ENCODE peak calls at places on chromosomes 4 and X, in nine cellular contexts. One of them, this sample, is unnamed.
A peak's percentile ranks its signal among the peaks of the same experiment; 100 is the strongest.

GRCh38 chr4:92522371-92522770 is 218.6 kb downstream of the GRID2 start:
- ATAC-seq in right cardiac atrium: no peak
- ATAC-seq in heart right ventricle: no peak
- ATAC-seq in left cardiac atrium: peak; percentile 38
- ATAC-seq in psoas muscle: no peak
- ATAC-seq in stimulated activated effector memory CD8-positive, alpha-beta T cell treated with anti-CD3 and anti-CD28 coated beads, Interleukin-12 subunit alpha, Interleukin-12 subunit beta, amount 100 ng/mL, for 72 hours: no peak
- ATAC-seq in IMR-90: no peak
- ATAC-seq in activated T-cell treated with anti-CD3 and anti-CD28 coated beads, Interleukin-2, amount 50 U/mL, for 72 hours: no peak
- ATAC-seq in upper lobe of right lung: no peak
- ATAC-seq in this sample: no peak

GRCh38 chrX:13177921-13178320 is 133.5 kb upstream of the FAM9C start:
- ATAC-seq in right cardiac atrium: no peak
- ATAC-seq in heart right ventricle: no peak
- ATAC-seq in left cardiac atrium: no peak
- ATAC-seq in psoas muscle: no peak
- ATAC-seq in stimulated activated effector memory CD8-positive, alpha-beta T cell treated with anti-CD3 and anti-CD28 coated beads, Interleukin-12 subunit alpha, Interleukin-12 subunit beta, amount 100 ng/mL, for 72 hours: no peak
- ATAC-seq in IMR-90: no peak
- ATAC-seq in activated T-cell treated with anti-CD3 and anti-CD28 coated beads, Interleukin-2, amount 50 U/mL, for 72 hours: no peak
- ATAC-seq in upper lobe of right lung: no peak
- ATAC-seq in this sample: no peak

GRCh38 chrX:40152173-40152705 is 54.5 kb upstream of the BCOR start:
- ATAC-seq in right cardiac atrium: peak; percentile 38
- ATAC-seq in heart right ventricle: peak; percentile 26
- ATAC-seq in left cardiac atrium: peak; percentile 28
- ATAC-seq in psoas muscle: peak; percentile 49
- ATAC-seq in stimulated activated effector memory CD8-positive, alpha-beta T cell treated with anti-CD3 and anti-CD28 coated beads, Interleukin-12 subunit alpha, Interleukin-12 subunit beta, amount 100 ng/mL, for 72 hours: peak; percentile 42
- ATAC-seq in IMR-90: no peak
- ATAC-seq in activated T-cell treated with anti-CD3 and anti-CD28 coated beads, Interleukin-2, amount 50 U/mL, for 72 hours: peak; percentile 32
- ATAC-seq in upper lobe of right lung: peak; percentile 21
- ATAC-seq in this sample: no peak

GRCh38 chr4:25814323-25814722 is 48.5 kb downstream of the SEL1L3 start:
- ATAC-seq in right cardiac atrium: peak; percentile 36
- ATAC-seq in heart right ventricle: peak; percentile 76
- ATAC-seq in left cardiac atrium: peak; percentile 19
- ATAC-seq in psoas muscle: peak; percentile 76
- ATAC-seq in stimulated activated effector memory CD8-positive, alpha-beta T cell treated with anti-CD3 and anti-CD28 coated beads, Interleukin-12 subunit alpha, Interleukin-12 subunit beta, amount 100 ng/mL, for 72 hours: no peak
- ATAC-seq in IMR-90: peak; percentile 21
- ATAC-seq in activated T-cell treated with anti-CD3 and anti-CD28 coated beads, Interleukin-2, amount 50 U/mL, for 72 hours: no peak
- ATAC-seq in upper lobe of right lung: peak; percentile 77
- ATAC-seq in this sample: no peak

GRCh38 chrX:84760560-84760959 is 243.1 kb upstream of the APOOL start:
- ATAC-seq in right cardiac atrium: peak; percentile 54
- ATAC-seq in heart right ventricle: peak; percentile 63
- ATAC-seq in left cardiac atrium: peak; percentile 45
- ATAC-seq in psoas muscle: no peak
- ATAC-seq in stimulated activated effector memory CD8-positive, alpha-beta T cell treated with anti-CD3 and anti-CD28 coated beads, Interleukin-12 subunit alpha, Interleukin-12 subunit beta, amount 100 ng/mL, for 72 hours: no peak
- ATAC-seq in IMR-90: no peak
- ATAC-seq in activated T-cell treated with anti-CD3 and anti-CD28 coated beads, Interleukin-2, amount 50 U/mL, for 72 hours: no peak
- ATAC-seq in upper lobe of right lung: no peak
- ATAC-seq in this sample: no peak

GRCh38 chr4:134862116-134862515 is 660.5 kb upstream of the PABPC4L start:
- ATAC-seq in right cardiac atrium: no peak
- ATAC-seq in heart right ventricle: no peak
- ATAC-seq in left cardiac atrium: no peak
- ATAC-seq in psoas muscle: no peak
- ATAC-seq in stimulated activated effector memory CD8-positive, alpha-beta T cell treated with anti-CD3 and anti-CD28 coated beads, Interleukin-12 subunit alpha, Interleukin-12 subunit beta, amount 100 ng/mL, for 72 hours: no peak
- ATAC-seq in IMR-90: no peak
- ATAC-seq in activated T-cell treated with anti-CD3 and anti-CD28 coated beads, Interleukin-2, amount 50 U/mL, for 72 hours: no peak
- ATAC-seq in upper lobe of right lung: no peak
- ATAC-seq in this sample: no peak

GRCh38 chr4:185275501-185275900 is 66.1 kb downstream of the SNX25 start:
- ATAC-seq in right cardiac atrium: no peak
- ATAC-seq in heart right ventricle: no peak
- ATAC-seq in left cardiac atrium: no peak
- ATAC-seq in psoas muscle: no peak
- ATAC-seq in stimulated activated effector memory CD8-positive, alpha-beta T cell treated with anti-CD3 and anti-CD28 coated beads, Interleukin-12 subunit alpha, Interleukin-12 subunit beta, amount 100 ng/mL, for 72 hours: no peak
- ATAC-seq in IMR-90: no peak
- ATAC-seq in activated T-cell treated with anti-CD3 and anti-CD28 coated beads, Interleukin-2, amount 50 U/mL, for 72 hours: no peak
- ATAC-seq in upper lobe of right lung: no peak
- ATAC-seq in this sample: no peak

GRCh38 chrX:3286196-3286920 is 60.1 kb downstream of the MXRA5 start:
- ATAC-seq in right cardiac atrium: no peak
- ATAC-seq in heart right ventricle: no peak
- ATAC-seq in left cardiac atrium: peak; percentile 92
- ATAC-seq in psoas muscle: no peak
- ATAC-seq in stimulated activated effector memory CD8-positive, alpha-beta T cell treated with anti-CD3 and anti-CD28 coated beads, Interleukin-12 subunit alpha, Interleukin-12 subunit beta, amount 100 ng/mL, for 72 hours: no peak
- ATAC-seq in IMR-90: peak; percentile 94
- ATAC-seq in activated T-cell treated with anti-CD3 and anti-CD28 coated beads, Interleukin-2, amount 50 U/mL, for 72 hours: no peak
- ATAC-seq in upper lobe of right lung: no peak
- ATAC-seq in this sample: no peak

GRCh38 chrX:132957211-132958085 is 981 bp downstream of the HS6ST2 start:
- ATAC-seq in right cardiac atrium: no peak
- ATAC-seq in heart right ventricle: peak; percentile 48
- ATAC-seq in left cardiac atrium: peak; percentile 59
- ATAC-seq in psoas muscle: peak; percentile 45
- ATAC-seq in stimulated activated effector memory CD8-positive, alpha-beta T cell treated with anti-CD3 and anti-CD28 coated beads, Interleukin-12 subunit alpha, Interleukin-12 subunit beta, amount 100 ng/mL, for 72 hours: no peak
- ATAC-seq in IMR-90: no peak
- ATAC-seq in activated T-cell treated with anti-CD3 and anti-CD28 coated beads, Interleukin-2, amount 50 U/mL, for 72 hours: peak; percentile 44
- ATAC-seq in upper lobe of right lung: peak; percentile 37
- ATAC-seq in this sample: no peak

GRCh38 chr4:8705161-8706145 is 112.9 kb downstream of the CPZ start:
- ATAC-seq in right cardiac atrium: no peak
- ATAC-seq in heart right ventricle: no peak
- ATAC-seq in left cardiac atrium: no peak
- ATAC-seq in psoas muscle: no peak
- ATAC-seq in stimulated activated effector memory CD8-positive, alpha-beta T cell treated with anti-CD3 and anti-CD28 coated beads, Interleukin-12 subunit alpha, Interleukin-12 subunit beta, amount 100 ng/mL, for 72 hours: no peak
- ATAC-seq in IMR-90: no peak
- ATAC-seq in activated T-cell treated with anti-CD3 and anti-CD28 coated beads, Interleukin-2, amount 50 U/mL, for 72 hours: no peak
- ATAC-seq in upper lobe of right lung: no peak
- ATAC-seq in this sample: no peak

GRCh38 chr4:76969493-76969892 is 19.9 kb downstream of the SEPTIN11 start:
- ATAC-seq in right cardiac atrium: no peak
- ATAC-seq in heart right ventricle: no peak
- ATAC-seq in left cardiac atrium: no peak
- ATAC-seq in psoas muscle: no peak
- ATAC-seq in stimulated activated effector memory CD8-positive, alpha-beta T cell treated with anti-CD3 and anti-CD28 coated beads, Interleukin-12 subunit alpha, Interleukin-12 subunit beta, amount 100 ng/mL, for 72 hours: no peak
- ATAC-seq in IMR-90: no peak
- ATAC-seq in activated T-cell treated with anti-CD3 and anti-CD28 coated beads, Interleukin-2, amount 50 U/mL, for 72 hours: no peak
- ATAC-seq in upper lobe of right lung: no peak
- ATAC-seq in this sample: no peak